ENCODE peak calls at places on chromosome 11, in eight cellular contexts. X is HCT116, G is HL-60, F is A549, Z is HepG2, D is Panc1, M is SK-N-SH, I is GM12878. W is an unnamed sample.

GRCh38 chr11:70247710-70248072 is 22.8 kb upstream of the PPFIA1 start:
- DNase-seq in Z (no peak), X (no peak), I (no peak), F (no peak), D (no peak), G (no peak), M (no peak), W (no peak)

GRCh38 chr11:132559371-132560036 is 972.8 kb downstream of the OPCML start:
- DNase-seq in I (no peak), F (no peak), M (peak), X (no peak), G (no peak), Z (no peak), D (no peak), W (no peak)

GRCh38 chr11:59822989-59823566 is 12.5 kb upstream of the MRPL16 start:
- DNase-seq in D (peak), F (peak), I (no peak), G (peak), M (peak), Z (peak), X (peak), W (peak)

GRCh38 chr11:789951-790350 is at the start of gene CEND1:
- DNase-seq in I (no peak), Z (no peak), M (peak), D (no peak), X (no peak), G (no peak), F (peak), W (peak)

GRCh38 chr11:61480936-61481335 is 27.6 kb upstream of the LRRC10B start:
- DNase-seq in G (no peak), M (peak), X (no peak), F (no peak), Z (no peak), D (no peak), I (no peak), W (peak)

GRCh38 chr11:111086058-111086457 is 159.5 kb upstream of the POU2AF2 start:
- DNase-seq in X (no peak), D (no peak), I (no peak), Z (peak), M (no peak), F (no peak), G (no peak), W (peak)

GRCh38 chr11:116865696-116866095 is 28.3 kb upstream of the APOA1 start:
- DNase-seq in D (no peak), Z (no peak), M (no peak), I (no peak), X (no peak), G (no peak), F (no peak), W (no peak)

GRCh38 chr11:38476808-38477565 is 1879.0 kb upstream of the RAG2 start:
- DNase-seq in F (no peak), I (no peak), G (no peak), X (no peak), M (no peak), Z (no peak), D (no peak), W (no peak)

GRCh38 chr11:134266440-134266839 is 9.7 kb upstream of the GLB1L3 start:
- DNase-seq in I (no peak), M (no peak), Z (no peak), F (no peak), X (no peak), G (no peak), D (no peak), W (no peak)
- H3K27ac ChIP-seq in I (no peak), M (no peak), Z (no peak), F (no peak), X (no peak), G (no peak), D (no peak), W (peak)

DNA sequence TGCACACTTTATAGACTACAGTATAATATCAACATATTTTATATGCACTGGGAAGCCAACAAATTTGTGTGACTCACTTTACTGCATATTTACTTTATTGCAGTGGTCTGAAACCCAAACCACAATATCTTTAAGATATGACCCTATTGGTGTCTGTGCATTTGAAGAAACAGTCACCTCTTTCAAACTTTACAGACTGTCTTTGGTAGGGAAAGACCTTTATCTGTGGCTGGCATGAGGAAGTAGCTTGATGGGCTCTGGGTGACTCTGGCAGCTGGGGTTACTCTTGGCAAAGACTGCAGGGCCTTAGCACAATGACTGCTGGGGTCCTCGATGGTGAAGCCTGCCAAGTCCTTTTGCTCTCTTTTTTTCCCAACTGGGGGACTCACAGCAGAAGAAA is 21.3 kb upstream of the ABTB2 start:
- DNase-seq in F (no peak), X (no peak), G (peak), I (no peak), M (no peak), D (no peak), Z (no peak), W (no peak)
- TF ChIP-seq REST in F (no peak), X (no peak), G (no peak), I (no peak), M (no peak), D (peak), Z (no peak), W (no peak)

GRCh38 chr11:58524232-58525036 is 16.5 kb upstream of the OR5B21 start:
- DNase-seq in M (peak), X (peak), Z (peak), G (peak), F (peak), D (peak), I (peak), W (peak)
- H3K27ac ChIP-seq in M (no peak), X (no peak), Z (no peak), G (peak), F (peak), D (no peak), I (peak), W (no peak)

GRCh38 chr11:118435233-118435892 is 929 bp upstream of the KMT2A start:
- DNase-seq in X (peak), Z (peak), F (peak), I (no peak), D (no peak), M (peak), G (peak), W (peak)

GRCh38 chr11:118434123-118434552 is 2.2 kb upstream of the KMT2A start:
- DNase-seq in M (peak), Z (peak), D (no peak), F (no peak), G (no peak), I (no peak), X (no peak), W (peak)

GRCh38 chr11:118436639-118437045 is 350 bp downstream of the KMT2A start:
- DNase-seq in Z (no peak), X (no peak), M (no peak), I (no peak), G (no peak), D (no peak), F (no peak), W (peak)

GRCh38 chr11:118435893-118436624 is at the start of gene KMT2A:
- DNase-seq in D (peak), F (peak), X (peak), G (peak), I (no peak), Z (peak), M (peak), W (peak)

DNA sequence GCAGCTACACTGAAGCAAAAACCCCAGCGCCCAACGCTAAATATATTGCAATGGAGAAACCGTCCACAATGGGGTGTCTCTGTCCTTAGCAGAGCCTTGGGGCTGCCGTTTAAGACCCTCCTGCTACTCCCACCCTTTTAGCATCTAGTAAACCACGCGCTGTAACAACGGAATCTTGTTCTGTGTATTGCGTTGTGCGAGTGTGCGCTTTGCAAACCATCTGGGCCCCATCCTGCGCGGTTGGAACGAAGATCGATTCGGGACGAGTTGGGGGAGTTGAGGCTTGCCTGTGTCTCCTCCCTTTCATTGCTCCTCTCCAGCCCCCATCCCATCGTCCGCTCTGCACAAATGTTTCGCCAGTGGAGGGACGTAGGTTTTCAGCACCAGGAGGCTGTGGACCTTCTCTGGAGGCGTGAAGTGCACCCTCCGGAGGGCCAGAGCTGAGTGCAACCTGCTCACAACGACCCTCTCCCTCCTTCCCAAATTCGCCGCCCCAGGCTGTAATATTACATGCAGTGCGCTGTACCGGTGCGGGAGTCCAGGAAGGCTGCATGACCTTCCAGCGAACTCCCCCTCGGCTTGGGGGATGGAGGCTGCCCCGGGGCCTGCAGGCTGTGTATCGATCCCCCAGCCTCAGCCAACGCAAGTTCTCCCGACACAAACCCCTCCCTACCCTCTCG is 1.6 kb upstream of the KMT2A start:
- DNase-seq in M (no peak), Z (no peak), I (no peak), F (no peak), D (no peak), G (peak), X (no peak), W (peak)
- TF ChIP-seq REST in M (peak), Z (peak), I (peak), F (peak), D (peak), G (peak), X (no peak), W (peak)

DNA sequence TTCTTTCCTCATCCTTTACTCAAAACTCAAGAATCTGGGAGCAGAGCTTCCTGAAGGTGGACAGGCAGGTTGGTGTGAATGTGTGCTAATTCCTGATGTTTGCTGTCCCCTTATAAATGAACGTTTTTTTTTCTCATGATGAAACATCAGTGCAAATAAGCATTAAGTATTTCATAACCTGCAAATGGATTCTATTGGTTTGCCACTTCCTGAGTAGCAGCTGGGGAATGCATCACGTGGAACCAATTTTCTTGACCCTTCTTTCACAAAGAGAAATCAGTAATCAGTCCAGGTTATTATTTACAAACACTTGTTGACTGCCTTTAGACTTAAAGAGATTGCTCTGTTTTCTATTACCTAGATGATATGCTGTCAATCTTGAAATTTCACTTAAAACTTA is 40.1 kb upstream of the SCN3B start:
- DNase-seq in I (no peak), M (no peak), X (no peak), Z (no peak), G (no peak), F (no peak), D (no peak), W (no peak)
- H3K27ac ChIP-seq in I (no peak), M (no peak), X (no peak), Z (no peak), G (no peak), F (no peak), D (no peak), W (no peak)

DNA sequence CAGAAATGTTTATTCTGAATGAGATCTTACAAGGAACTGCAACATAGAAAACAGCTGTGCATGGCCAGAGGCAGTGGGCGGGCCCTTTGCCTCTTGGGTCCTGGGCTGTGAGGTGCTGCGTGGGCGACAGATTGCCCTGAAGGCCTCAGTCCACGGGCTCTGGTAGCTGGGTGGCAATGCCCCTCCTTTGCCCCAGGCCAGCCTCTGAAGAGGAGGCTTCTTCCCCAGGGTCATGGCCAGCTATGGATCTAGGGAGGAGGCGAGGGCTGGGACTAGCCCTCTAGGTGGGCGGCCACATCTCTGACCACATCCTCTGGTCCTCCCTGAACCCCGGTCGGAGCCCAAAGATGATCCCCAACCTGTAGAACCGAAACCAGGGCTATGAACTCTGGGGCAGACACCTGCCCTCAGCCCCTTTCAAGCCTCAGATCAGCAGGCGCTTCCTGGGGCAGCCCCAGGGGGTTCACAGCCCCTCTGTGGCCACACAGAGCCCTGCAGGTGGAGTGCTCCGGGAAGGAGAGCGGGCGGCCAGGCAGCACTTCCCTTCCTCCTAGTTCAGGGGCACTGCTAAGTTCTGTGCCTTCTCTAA is 6.6 kb upstream of the CDC42BPG start:
- DNase-seq in M (no peak), D (no peak), Z (no peak), X (no peak), F (no peak), G (no peak), I (peak), W (peak)
- TF ChIP-seq REST in M (no peak), D (no peak), Z (no peak), X (no peak), F (no peak), G (no peak), I (no peak), W (no peak)

DNA sequence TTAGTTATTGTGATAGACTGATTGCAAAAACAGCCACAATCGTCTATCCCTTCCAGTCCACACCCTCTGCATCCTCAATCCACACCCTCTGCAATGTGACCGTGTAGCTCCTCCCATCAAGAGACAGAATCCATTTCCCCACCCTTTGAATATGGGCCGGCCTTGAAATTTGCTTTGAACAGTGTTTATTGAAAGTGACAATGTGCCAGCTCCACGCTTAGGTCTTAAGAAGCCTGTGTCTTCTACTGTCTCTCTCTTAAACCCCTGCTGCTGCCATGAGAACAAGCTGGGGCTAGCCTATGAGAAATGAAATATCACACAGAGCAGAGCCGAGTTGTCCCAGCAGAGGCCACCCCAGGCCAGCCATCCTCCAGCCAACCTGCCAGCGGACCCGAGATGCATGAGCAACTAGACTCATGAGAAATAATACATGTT is 22.3 kb upstream of the MICAL2 start:
- DNase-seq in D (no peak), G (no peak), M (no peak), F (no peak), Z (no peak), I (no peak), X (no peak), W (no peak)
- H3K27ac ChIP-seq in D (peak), G (no peak), M (peak), F (peak), Z (no peak), I (no peak), X (peak), W (no peak)

GRCh38 chr11:3855808-3856491 is 486 bp downstream of the STIM1 start:
- DNase-seq in I (no peak), F (peak), D (no peak), Z (no peak), M (no peak), G (peak), X (no peak), W (peak)

GRCh38 chr11:3853545-3853842 is 2.0 kb upstream of the STIM1 start:
- DNase-seq in X (no peak), G (no peak), D (no peak), F (no peak), M (no peak), Z (no peak), I (no peak), W (no peak)

GRCh38 chr11:3854660-3854976 is 846 bp upstream of the STIM1 start:
- DNase-seq in I (no peak), F (no peak), G (no peak), M (no peak), X (no peak), D (no peak), Z (no peak), W (peak)

GRCh38 chr11:3853935-3854659 is 1.4 kb upstream of the STIM1 start:
- DNase-seq in M (no peak), F (no peak), I (peak), D (no peak), X (no peak), Z (no peak), G (peak), W (no peak)

DNA sequence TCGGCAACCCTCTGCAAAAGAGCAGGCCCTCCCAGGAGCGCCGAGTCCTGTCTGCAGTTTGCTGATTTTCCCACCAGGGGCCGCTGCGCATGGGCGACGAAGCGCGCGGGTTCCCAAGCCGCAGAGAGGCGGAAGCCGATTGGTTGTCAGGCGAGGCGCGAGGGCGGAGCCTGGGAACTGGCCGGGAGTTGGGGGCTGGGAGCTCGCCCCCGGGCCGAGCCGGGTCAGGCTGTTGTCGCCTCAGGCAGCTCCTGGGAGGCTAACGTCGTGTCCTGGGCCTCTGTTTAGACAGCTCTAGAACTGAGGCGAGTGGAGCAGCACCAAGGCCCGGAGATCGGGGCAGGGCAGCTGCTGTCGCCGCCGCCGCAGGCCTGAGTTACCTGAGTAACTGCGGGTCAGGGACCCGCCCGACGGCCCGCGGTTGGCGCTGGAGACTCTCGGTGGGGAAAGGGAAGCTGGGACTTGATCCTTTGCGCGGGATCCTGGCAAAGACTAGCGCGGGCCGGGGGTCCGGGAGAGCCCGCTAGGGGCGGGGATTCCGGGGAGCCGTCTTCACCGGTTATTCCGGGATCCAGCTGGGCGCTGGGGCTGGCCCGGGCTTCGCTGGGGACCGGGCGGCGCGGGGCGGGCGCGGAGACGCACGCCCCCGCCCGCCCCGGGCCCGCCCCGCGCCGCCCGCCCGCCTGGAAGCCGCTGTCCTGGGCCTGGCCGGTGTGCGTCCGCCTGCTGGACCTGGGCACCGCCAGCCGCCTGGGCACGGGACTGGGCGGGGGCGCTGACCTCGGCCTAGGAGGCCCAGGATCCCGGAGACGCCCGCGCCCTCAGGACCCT is at the start of gene STIM1:
- DNase-seq in G (peak), I (peak), M (peak), Z (peak), X (peak), F (peak), D (peak), W (peak)
- TF ChIP-seq REST in G (peak), I (no peak), M (no peak), Z (no peak), X (no peak), F (no peak), D (peak), W (no peak)

DNA sequence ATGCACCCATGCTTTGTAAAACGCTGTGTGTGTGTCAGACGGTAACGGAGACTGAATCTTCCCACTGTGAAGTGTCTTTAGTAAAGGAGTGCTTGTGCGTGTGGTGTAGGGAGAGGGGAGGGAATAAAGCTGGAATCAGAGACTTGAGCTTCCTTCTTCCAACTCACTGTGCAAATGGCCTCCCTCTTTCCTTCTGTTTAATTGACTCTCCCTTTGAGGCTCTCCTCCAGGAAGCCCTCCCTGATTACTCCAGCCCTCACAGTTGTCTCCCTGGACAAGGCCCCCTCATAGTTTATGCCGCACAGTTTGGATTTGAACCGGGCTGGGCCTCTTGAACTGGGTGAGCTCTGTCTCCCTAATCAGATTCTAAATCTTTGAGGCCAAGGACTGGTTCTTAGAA is 23.0 kb upstream of the KCNJ11 start:
- DNase-seq in F (no peak), Z (no peak), I (no peak), D (no peak), X (no peak), G (no peak), M (no peak), W (no peak)
- H3K27ac ChIP-seq in F (no peak), Z (no peak), I (no peak), D (no peak), X (no peak), G (no peak), M (no peak), W (no peak)

GRCh38 chr11:83760942-83761341 is 474.8 kb upstream of the CCDC90B start:
- DNase-seq in M (no peak), X (no peak), G (no peak), F (no peak), I (no peak), D (no peak), Z (no peak), W (no peak)

GRCh38 chr11:83764643-83765042 is 478.5 kb upstream of the CCDC90B start:
- DNase-seq in D (no peak), X (no peak), M (no peak), G (no peak), Z (no peak), F (no peak), I (no peak), W (no peak)

DNA sequence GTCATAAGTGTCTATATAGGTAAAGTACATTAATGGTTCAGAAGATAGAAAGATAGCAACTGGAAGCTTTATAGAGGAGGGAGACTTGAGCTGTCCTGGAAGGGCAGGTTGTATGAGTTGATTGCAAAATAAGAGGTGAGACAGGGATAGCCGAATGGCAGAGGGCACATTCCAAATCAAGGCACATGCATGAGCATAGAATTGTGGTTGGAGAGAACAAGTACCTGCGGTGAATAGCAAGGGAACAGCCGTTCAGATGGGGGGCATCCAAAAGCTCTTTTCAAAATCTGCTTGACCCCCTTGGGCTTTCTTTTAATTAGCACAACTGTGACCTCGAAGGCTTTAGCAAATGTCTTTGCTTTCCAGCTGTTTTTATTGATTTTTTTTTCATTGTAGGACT is 473.0 kb upstream of the CCDC90B start:
- DNase-seq in I (no peak), Z (no peak), M (no peak), D (no peak), X (no peak), G (no peak), F (no peak), W (peak)
- TF ChIP-seq REST in I (no peak), Z (no peak), M (no peak), D (no peak), X (no peak), G (no peak), F (no peak), W (no peak)